ENCODE peak calls at places on chromosome 16, in seven cellular contexts. Z is breast epithelium; U is CD8-positive, alpha-beta T cell; X is Caco-2; N is thoracic aorta; M is endothelial cell of umbilical vein; V is left ventricle myocardium inferior. S is an unnamed sample.

GRCh38 chr16:75238132-75238852 is 13.1 kb downstream of the BCAR1 start:
- DNase-seq in Z (no peak), X (no peak), M (no peak), N (peak; percentile 62), U (no peak), V (peak; percentile 81), S (peak; percentile 96)

GRCh38 chr16:31386157-31386984 is 6.8 kb upstream of the ITGAD start:
- DNase-seq in Z (no peak), X (no peak), N (no peak), U (no peak), M (no peak), V (no peak), S (no peak)

GRCh38 chr16:81094771-81095251 is 1.4 kb downstream of the GCSH start:
- DNase-seq in U (no peak), X (no peak), M (no peak), V (no peak), N (no peak), Z (no peak), S (no peak)

GRCh38 chr16:10558746-10559641 is 21.4 kb downstream of the EMP2 start:
- DNase-seq in M (peak; percentile 52), U (no peak), X (no peak), Z (peak; percentile 78), V (peak; percentile 77), N (peak; percentile 68), S (peak; percentile 46)

GRCh38 chr16:29968205-29968604 is 5.5 kb upstream of the TAOK2 start:
- DNase-seq in X (no peak), U (no peak), M (no peak), V (no peak), Z (no peak), N (no peak), S (no peak)

GRCh38 chr16:75289189-75289588 is 37.8 kb upstream of the BCAR1 start:
- DNase-seq in U (no peak), M (peak; percentile 88), Z (no peak), V (no peak), X (no peak), N (no peak), S (no peak)

GRCh38 chr16:88070989-88071625 is 119.9 kb downstream of the BANP start:
- DNase-seq in X (no peak), U (no peak), Z (no peak), N (no peak), V (no peak), M (no peak), S (no peak)

GRCh38 chr16:56950881-56951771 is 10.6 kb upstream of the CETP start:
- DNase-seq in Z (no peak), U (peak; percentile 71), M (peak; percentile 59), V (peak; percentile 23), N (no peak), X (peak; percentile 78), S (no peak)

GRCh38 chr16:57938936-57939871 is 31.7 kb downstream of the CNGB1 start:
- DNase-seq in X (no peak), M (peak; percentile 9), V (peak; percentile 80), N (no peak), Z (peak; percentile 70), U (no peak), S (no peak)

GRCh38 chr16:47928008-47928407 is 227.8 kb downstream of the ABCC12 start:
- DNase-seq in Z (no peak), V (no peak), X (no peak), N (no peak), U (no peak), M (no peak), S (no peak)

GRCh38 chr16:54937673-54938350 is 7.1 kb downstream of the IRX5 start:
- DNase-seq in U (no peak), M (peak; percentile 8), X (no peak), N (no peak), Z (no peak), V (no peak), S (no peak)

GRCh38 chr16:69100046-69100765 is 5.2 kb upstream of the HAS3 start:
- DNase-seq in N (no peak), M (no peak), U (no peak), X (no peak), V (no peak), Z (no peak), S (no peak)

GRCh38 chr16:89155184-89155679 is 16.3 kb upstream of the CDH15 start:
- DNase-seq in N (peak; percentile 18), X (no peak), M (peak; percentile 67), Z (no peak), V (peak; percentile 73), U (no peak), S (peak; percentile 39)

GRCh38 chr16:54509406-54509931 is 222.9 kb upstream of the IRX3 start:
- DNase-seq in N (no peak), X (no peak), V (no peak), M (no peak), U (no peak), Z (no peak), S (no peak)

GRCh38 chr16:48054881-48055601 is 100.8 kb downstream of the ABCC12 start:
- DNase-seq in U (no peak), V (no peak), X (peak; percentile 47), Z (no peak), N (no peak), M (peak; percentile 45), S (no peak)

GRCh38 chr16:52569296-52569695 is 22.4 kb upstream of the TOX3 start:
- DNase-seq in V (no peak), U (no peak), N (no peak), Z (no peak), M (no peak), X (no peak), S (no peak)

GRCh38 chr16:58001781-58002410 is 689 bp downstream of the USB1 start:
- DNase-seq in X (no peak), N (no peak), M (no peak), V (no peak), Z (no peak), U (no peak), S (no peak)

GRCh38 chr16:649646-650045 is 481 bp downstream of the WDR90 start:
- DNase-seq in N (no peak), Z (no peak), X (no peak), M (no peak), V (no peak), U (no peak), S (no peak)

GRCh38 chr16:77951788-77952187 is 70.6 kb upstream of the CLEC3A start:
- DNase-seq in U (no peak), N (no peak), X (no peak), Z (no peak), M (no peak), V (no peak), S (no peak)

GRCh38 chr16:72013389-72013788 is 4.8 kb downstream of the DHODH start:
- DNase-seq in Z (no peak), M (no peak), N (no peak), V (peak; percentile 26), X (no peak), U (no peak), S (no peak)

GRCh38 chr16:69848635-69849545 is 86.8 kb downstream of the WWP2 start:
- DNase-seq in V (peak; percentile 86), M (peak; percentile 94), U (no peak), N (peak; percentile 93), X (no peak), Z (peak; percentile 83), S (peak; percentile 82)

GRCh38 chr16:5416013-5416412 is 318.4 kb upstream of the EEF2KMT start:
- DNase-seq in V (no peak), U (no peak), X (no peak), Z (no peak), M (no peak), N (no peak), S (no peak)

GRCh38 chr16:53022374-53022773 is 30.3 kb downstream of the CHD9NB start:
- DNase-seq in N (no peak), X (peak; percentile 59), Z (no peak), M (peak; percentile 53), V (no peak), U (no peak), S (no peak)

DNA sequence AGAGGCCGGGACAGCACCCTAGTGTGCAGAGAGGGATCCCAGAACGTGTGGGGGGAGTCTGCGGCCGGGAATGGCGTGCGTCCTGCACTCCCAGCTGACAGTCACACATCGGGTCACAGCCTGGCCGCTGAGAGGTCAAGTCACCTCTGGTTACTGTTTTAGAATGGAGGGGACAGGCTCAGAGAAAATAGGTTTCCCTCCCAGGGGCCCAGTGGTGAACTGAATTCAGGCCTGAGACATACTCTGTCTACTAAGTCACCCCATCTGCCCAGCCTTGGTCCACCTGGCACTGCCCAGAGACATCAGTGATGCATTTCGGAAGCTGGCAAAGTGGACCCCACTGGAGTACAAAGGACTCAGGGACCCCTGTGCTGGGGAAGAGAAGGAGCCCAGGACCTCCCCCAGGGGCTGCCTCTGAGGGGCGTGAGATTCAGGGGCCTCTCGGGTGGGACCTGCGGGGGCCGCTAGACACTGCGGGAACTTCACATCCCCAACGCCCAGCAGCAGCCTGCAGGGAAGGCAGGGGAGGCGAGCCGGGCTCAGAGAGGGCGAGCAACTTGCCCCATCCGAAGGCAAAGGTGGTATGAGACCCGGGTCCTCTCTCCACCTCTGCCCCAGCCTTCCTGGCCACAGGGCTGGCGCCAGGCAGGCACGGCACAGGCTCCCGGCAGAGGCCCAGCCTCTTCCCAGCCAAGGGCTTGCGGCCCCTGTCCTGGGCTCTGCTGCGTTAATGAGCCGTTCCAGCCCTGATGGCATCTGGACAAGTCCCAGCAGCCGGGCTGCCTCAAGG is 870 bp upstream of the HS3ST6 start:
- DNase-seq in Z (no peak), N (no peak), M (no peak), U (no peak), X (no peak), V (no peak), S (no peak)
- H3K4me3 ChIP-seq in Z (peak overlapping the region; percentile 23), N (no peak overlapping the region), M (no peak overlapping the region), U (no peak overlapping the region), X (no peak overlapping the region), V (peak overlapping the region; percentile 37), S (no peak overlapping the region)

GRCh38 chr16:51201604-51202003 is 50.5 kb upstream of the SALL1 start:
- DNase-seq in V (no peak), N (no peak), M (no peak), U (no peak), Z (no peak), X (no peak), S (no peak)
- TF ChIP-seq CTCF in V (no peak), N (no peak), M (no peak), U (no peak), Z (no peak), X (no peak), S (no peak)

DNA sequence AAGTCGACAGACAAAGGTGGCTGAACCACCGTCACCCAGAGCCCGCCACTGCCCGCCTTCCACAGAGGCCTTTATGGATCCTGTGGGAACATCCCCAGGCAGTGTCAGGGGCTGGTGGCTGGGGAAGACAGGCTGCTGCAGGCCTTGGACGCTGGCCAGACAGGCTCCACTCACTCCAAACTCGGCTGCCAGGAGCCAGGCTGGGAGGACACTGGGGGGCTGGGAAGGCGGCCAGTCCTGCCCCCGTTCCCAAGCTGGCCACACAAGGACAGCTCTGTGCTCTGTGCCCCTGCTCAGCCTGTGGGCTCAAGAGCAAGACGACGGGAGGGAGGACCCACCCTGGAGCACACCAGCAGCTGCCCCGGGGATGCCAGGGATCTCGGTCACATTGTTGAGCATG is 7.6 kb upstream of the LCAT start:
- DNase-seq in X (no peak), Z (no peak), N (no peak), U (no peak), M (no peak), V (peak; percentile 77), S (no peak)
- H3K36me3 ChIP-seq in X (peaks cover 10% of the 10 kb centered on the region), Z (no peaks in the 10 kb centered on the region), N (peaks cover 78% of the 10 kb centered on the region), U (peaks cover 10% of the 10 kb centered on the region), M (peaks cover 70% of the 10 kb centered on the region), V (peaks cover 98% of the 10 kb centered on the region), S (peaks cover 90% of the 10 kb centered on the region)

GRCh38 chr16:12920739-12921138 is 19.3 kb downstream of the SHISA9 start:
- DNase-seq in M (no peak), V (no peak), U (no peak), X (no peak), Z (no peak), N (no peak), S (no peak)

GRCh38 chr16:12917246-12917645 is 15.8 kb downstream of the SHISA9 start:
- DNase-seq in X (no peak), Z (no peak), M (no peak), U (no peak), V (no peak), N (no peak), S (no peak)

GRCh38 chr16:12917653-12918052 is 16.3 kb downstream of the SHISA9 start:
- DNase-seq in Z (no peak), N (no peak), U (no peak), V (no peak), X (no peak), M (no peak), S (no peak)
- H3K4me3 ChIP-seq in Z (no peak overlapping the region), N (no peak overlapping the region), U (no peak overlapping the region), V (no peak overlapping the region), X (no peak overlapping the region), M (no peak overlapping the region), S (no peak overlapping the region)